ENCODE peak calls at places on chromosomes 2 and 18, in four cellular contexts. One of them, this sample, is unnamed.

GRCh38 chr2:218807626-218808025 is 24.0 kb downstream of the PRKAG3 start:
- DNase-seq in SK-N-SH: no peak
- DNase-seq in GM12878: no peak
- DNase-seq in H1: no peak
- DNase-seq in this sample: no peak

GRCh38 chr18:63298393-63299015 is 21.1 kb downstream of the BCL2 start:
- DNase-seq in SK-N-SH: no peak
- DNase-seq in GM12878: no peak
- DNase-seq in H1: no peak
- DNase-seq in this sample: no peak

GRCh38 chr18:21241224-21242131 is 554 bp upstream of the GREB1L start:
- DNase-seq in SK-N-SH: peak
- DNase-seq in GM12878: no peak
- DNase-seq in H1: no peak
- DNase-seq in this sample: no peak

GRCh38 chr2:227310756-227311110 is 14.3 kb upstream of the MFF start:
- DNase-seq in SK-N-SH: no peak
- DNase-seq in GM12878: no peak
- DNase-seq in H1: no peak
- DNase-seq in this sample: no peak

GRCh38 chr2:105541189-105542050 is 142.6 kb upstream of the FHL2 start:
- DNase-seq in SK-N-SH: no peak
- DNase-seq in GM12878: no peak
- DNase-seq in H1: no peak
- DNase-seq in this sample: no peak

GRCh38 chr2:63023444-63023843 is 27.2 kb upstream of the OTX1 start:
- DNase-seq in SK-N-SH: peak
- DNase-seq in GM12878: peak
- DNase-seq in H1: peak
- DNase-seq in this sample: peak

GRCh38 chr2:206160124-206160806 is 570 bp downstream of the EEF1B2 start:
- DNase-seq in SK-N-SH: peak
- DNase-seq in GM12878: no peak
- DNase-seq in H1: no peak
- DNase-seq in this sample: peak

GRCh38 chr2:126769118-126769517 is 113.2 kb downstream of the GYPC start:
- DNase-seq in SK-N-SH: no peak
- DNase-seq in GM12878: no peak
- DNase-seq in H1: no peak
- DNase-seq in this sample: peak

GRCh38 chr2:235083822-235084221 is 132.0 kb downstream of the SH3BP4 start:
- DNase-seq in SK-N-SH: no peak
- DNase-seq in GM12878: no peak
- DNase-seq in H1: no peak
- DNase-seq in this sample: no peak

GRCh38 chr2:39216495-39217191 is 27.1 kb downstream of the CDKL4 start:
- DNase-seq in SK-N-SH: no peak
- DNase-seq in GM12878: no peak
- DNase-seq in H1: no peak
- DNase-seq in this sample: no peak

GRCh38 chr18:57844319-57844718 is 41.2 kb upstream of the ATP8B1 start:
- DNase-seq in SK-N-SH: no peak
- DNase-seq in GM12878: no peak
- DNase-seq in H1: no peak
- DNase-seq in this sample: no peak

GRCh38 chr18:22865354-22866116 is 67.6 kb upstream of the RBBP8 start:
- DNase-seq in SK-N-SH: no peak
- DNase-seq in GM12878: no peak
- DNase-seq in H1: no peak
- DNase-seq in this sample: no peak

GRCh38 chr2:101063753-101064502 is 61.8 kb downstream of the RPL31 start:
- DNase-seq in SK-N-SH: no peak
- DNase-seq in GM12878: no peak
- DNase-seq in H1: no peak
- DNase-seq in this sample: no peak

GRCh38 chr2:237742191-237742590 is 56.4 kb upstream of the RBM44 start:
- DNase-seq in SK-N-SH: no peak
- DNase-seq in GM12878: no peak
- DNase-seq in H1: no peak
- DNase-seq in this sample: no peak
- H2AFZ ChIP-seq in SK-N-SH: no peak
- H2AFZ ChIP-seq in GM12878: no peak
- H2AFZ ChIP-seq in H1: no peak
- H2AFZ ChIP-seq in this sample: no peak

GRCh38 chr2:71936076-71937030 is 211.3 kb downstream of the CYP26B1 start:
- DNase-seq in SK-N-SH: peak
- DNase-seq in GM12878: no peak
- DNase-seq in H1: no peak
- DNase-seq in this sample: peak
- TF ChIP-seq NRF1 in SK-N-SH: no peak
- TF ChIP-seq NRF1 in GM12878: no peak
- TF ChIP-seq NRF1 in H1: no peak
- TF ChIP-seq NRF1 in this sample: no peak

DNA sequence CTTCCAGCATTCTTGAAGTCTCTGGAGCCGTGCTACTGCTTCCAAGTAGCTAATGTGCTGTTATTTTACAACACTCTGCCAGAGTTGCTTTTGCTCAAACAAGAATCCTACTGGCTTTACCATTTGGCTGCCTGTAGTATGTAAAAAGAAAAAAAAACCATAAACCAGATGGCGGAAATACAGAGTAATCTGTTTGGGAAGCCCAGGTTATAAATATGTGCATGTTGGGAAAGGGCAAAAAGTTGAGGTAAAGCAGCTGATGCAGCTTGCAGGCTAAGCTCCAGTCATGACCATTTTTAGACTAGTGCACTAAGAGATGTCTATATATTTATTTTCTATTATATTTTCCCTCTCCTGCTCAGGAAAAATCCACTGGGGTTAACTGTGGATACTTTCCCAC is 313.2 kb upstream of the ETAA1 start:
- DNase-seq in SK-N-SH: no peak
- DNase-seq in GM12878: no peak
- DNase-seq in H1: no peak
- DNase-seq in this sample: no peak
- H3K4me2 ChIP-seq in SK-N-SH: no peak
- H3K4me2 ChIP-seq in GM12878: no peak
- H3K4me2 ChIP-seq in H1: no peak
- H3K4me2 ChIP-seq in this sample: no peak

DNA sequence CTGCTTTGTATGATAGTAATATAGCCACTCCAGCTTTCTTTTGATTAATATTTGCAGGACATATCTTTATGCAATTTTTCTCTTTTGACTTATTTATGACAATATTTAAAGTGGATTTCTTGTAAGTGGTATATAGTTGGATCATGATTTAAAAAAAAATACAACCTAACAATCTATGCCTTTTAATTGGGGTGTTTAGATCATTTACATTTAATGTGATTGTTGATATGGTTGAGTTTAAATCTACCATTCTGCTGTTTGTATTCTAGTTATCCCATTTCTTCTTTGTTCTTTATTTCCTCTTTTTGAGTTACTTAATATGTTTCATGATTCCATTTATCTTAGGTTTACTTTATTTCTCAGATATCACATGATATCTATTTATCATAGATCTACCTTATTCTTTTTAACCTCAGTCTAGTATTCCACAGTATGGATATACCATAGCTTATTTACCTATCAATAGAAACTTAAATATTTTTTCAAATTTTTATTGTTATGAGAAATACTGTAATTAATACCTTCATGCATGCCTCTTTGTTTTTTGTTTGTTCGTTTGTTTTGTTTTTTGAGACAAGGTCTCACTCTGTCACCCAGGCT is 19.3 kb upstream of the CIB4 start:
- DNase-seq in SK-N-SH: no peak
- DNase-seq in GM12878: no peak
- DNase-seq in H1: no peak
- DNase-seq in this sample: no peak
- H2AFZ ChIP-seq in SK-N-SH: no peak
- H2AFZ ChIP-seq in GM12878: no peak
- H2AFZ ChIP-seq in H1: no peak
- H2AFZ ChIP-seq in this sample: no peak

This sample was measured in K562.